ENCODE peak calls at places on chromosomes 2 and 18, in ten cellular contexts. M is effector memory CD8-positive, alpha-beta T cell; I is lower leg skin; H is GOT3; B is naive thymus-derived CD4-positive, alpha-beta T cell; D is CD4-positive, CD25-positive, alpha-beta regulatory T cell; A is lower lobe of right lung; Y is activated naive CD4-positive, alpha-beta T cell treated with Interleukin-2 at 50 U/mL for 16 hours; G is Calu3; X is HT1080. C is an unnamed sample.
A peak's percentile ranks its signal among the peaks of the same experiment; 100 is the strongest.

GRCh38 chr2:195891081-195891480 is 177.6 kb downstream of the DNAH7 start:
- DNase-seq in D (no peak), G (no peak), A (no peak), Y (no peak), M (no peak), H (no peak), X (no peak), B (no peak), I (no peak), C (no peak)

GRCh38 chr18:78596794-78597193 is 382.8 kb upstream of the SALL3 start:
- DNase-seq in D (no peak), Y (no peak), A (no peak), I (no peak), M (no peak), X (peak; percentile 16), G (no peak), H (no peak), B (no peak), C (no peak)

GRCh38 chr2:18731661-18732060 is 142.3 kb upstream of the NT5C1B start:
- DNase-seq in X (no peak), M (no peak), I (no peak), D (no peak), A (no peak), G (no peak), B (no peak), Y (no peak), H (no peak), C (no peak)

GRCh38 chr2:62539892-62540785 is 34.1 kb upstream of the TMEM17 start:
- DNase-seq in Y (no peak), I (no peak), H (no peak), M (no peak), A (no peak), X (no peak), G (peak; percentile 13), D (no peak), B (no peak), C (peak; percentile 11)

GRCh38 chr2:180174580-180174979 is 167.5 kb upstream of the CWC22 start:
- DNase-seq in I (no peak), X (no peak), H (no peak), M (no peak), D (no peak), A (no peak), G (no peak), Y (no peak), B (no peak), C (no peak)

GRCh38 chr2:75064691-75065396 is 106.4 kb downstream of the POLE4 start:
- DNase-seq in H (no peak), M (peak; percentile 30), X (peak; percentile 36), G (peak; percentile 75), I (peak; percentile 20), A (peak; percentile 71), D (peak; percentile 46), B (no peak), Y (peak; percentile 54), C (peak; percentile 55)

GRCh38 chr18:8301427-8302172 is 307.6 kb upstream of the RAB12 start:
- DNase-seq in A (no peak), I (no peak), X (no peak), B (no peak), M (no peak), H (no peak), Y (no peak), D (no peak), G (peak; percentile 75), C (no peak)

GRCh38 chr2:215434447-215435260 is 1.2 kb downstream of the FN1 start:
- DNase-seq in B (no peak), Y (no peak), H (no peak), M (no peak), I (no peak), D (no peak), X (no peak), A (no peak), G (no peak), C (no peak)

GRCh38 chr18:74541703-74542555 is 7.6 kb downstream of the CNDP1 start:
- DNase-seq in A (no peak), H (no peak), Y (no peak), I (no peak), D (no peak), X (no peak), B (no peak), G (peak; percentile 65), M (no peak), C (no peak)

GRCh38 chr2:169765523-169765922 is 31.9 kb downstream of the KLHL23 start:
- DNase-seq in X (peak; percentile 32), Y (no peak), D (no peak), I (no peak), A (no peak), B (no peak), H (no peak), M (no peak), G (peak; percentile 38), C (no peak)

GRCh38 chr2:210616074-210616473 is 59.7 kb downstream of the CPS1 start:
- DNase-seq in Y (no peak), M (no peak), B (no peak), D (no peak), I (no peak), G (no peak), X (no peak), H (no peak), A (no peak), C (peak; percentile 4)

GRCh38 chr18:59957957-59958356 is 58.2 kb downstream of the PMAIP1 start:
- DNase-seq in B (no peak), Y (no peak), M (no peak), G (peak; percentile 57), I (peak; percentile 28), H (no peak), X (peak; percentile 77), D (peak; percentile 12), A (no peak), C (peak; percentile 30)

GRCh38 chr18:57311472-57311871 is 40.9 kb upstream of the ST8SIA3 start:
- DNase-seq in Y (no peak), A (no peak), M (no peak), B (no peak), G (no peak), H (no peak), D (no peak), I (no peak), X (no peak), C (no peak)

GRCh38 chr18:41724195-41724594 is 230.8 kb upstream of the PIK3C3 start:
- DNase-seq in D (no peak), X (no peak), Y (no peak), G (no peak), B (no peak), A (no peak), H (no peak), I (no peak), M (no peak), C (no peak)

GRCh38 chr2:15810451-15811150 is 129.7 kb upstream of the MYCN start:
- DNase-seq in Y (no peak), D (no peak), X (no peak), A (no peak), I (no peak), H (no peak), B (no peak), M (no peak), G (no peak), C (no peak)

GRCh38 chr18:59144483-59144882 is 4.8 kb downstream of the SEC11C start:
- DNase-seq in Y (no peak), A (no peak), I (no peak), D (no peak), B (no peak), X (no peak), H (no peak), G (no peak), M (no peak), C (no peak)

GRCh38 chr2:134582547-134582899 is 136.3 kb downstream of the TMEM163 start:
- DNase-seq in Y (no peak), D (no peak), B (no peak), H (no peak), X (no peak), A (no peak), M (no peak), I (no peak), G (no peak), C (no peak)

GRCh38 chr18:75208836-75209128 is 157 bp downstream of the PTGR3 start:
- DNase-seq in X (no peak), G (no peak), H (no peak), I (no peak), A (no peak), D (no peak), M (no peak), Y (no peak), B (peak; percentile 8), C (no peak)

GRCh38 chr2:207768891-207769596 is 662 bp downstream of the FZD5 start:
- DNase-seq in I (no peak), B (no peak), X (peak; percentile 44), G (peak; percentile 43), Y (peak; percentile 25), D (peak; percentile 47), M (peak; percentile 16), A (peak; percentile 67), H (no peak), C (peak; percentile 54)

GRCh38 chr2:12619975-12620374 is 96.8 kb upstream of the TRIB2 start:
- DNase-seq in D (no peak), M (no peak), G (no peak), I (no peak), A (no peak), X (peak; percentile 81), H (peak; percentile 35), B (no peak), Y (no peak), C (peak; percentile 56)

GRCh38 chr2:104378853-104379374 is 475.0 kb upstream of the POU3F3 start:
- DNase-seq in I (no peak), A (no peak), X (peak; percentile 36), B (peak; percentile 60), M (no peak), H (no peak), D (peak; percentile 48), Y (no peak), G (no peak), C (no peak)

GRCh38 chr2:158936978-158937377 is 31.5 kb upstream of the TANC1 start:
- DNase-seq in X (peak; percentile 94), G (no peak), M (no peak), B (no peak), Y (no peak), I (peak; percentile 62), A (no peak), H (no peak), D (no peak), C (peak; percentile 54)

GRCh38 chr2:191666241-191666640 is 11.7 kb upstream of the NABP1 start:
- DNase-seq in X (no peak), D (no peak), M (no peak), A (no peak), H (no peak), Y (no peak), B (no peak), G (no peak), I (no peak), C (no peak)

GRCh38 chr2:46345775-46346174 is 48.6 kb downstream of the EPAS1 start:
- DNase-seq in G (no peak), B (no peak), D (no peak), X (no peak), Y (no peak), H (no peak), I (no peak), M (no peak), A (no peak), C (no peak)

GRCh38 chr2:22291074-22291473 is 1093.9 kb upstream of the KLHL29 start:
- DNase-seq in A (no peak), D (no peak), M (no peak), X (no peak), Y (no peak), H (no peak), G (no peak), B (no peak), I (no peak), C (no peak)

GRCh38 chr2:212863185-212863588 is 288.2 kb downstream of the IKZF2 start:
- DNase-seq in A (peak; percentile 43), I (no peak), Y (peak; percentile 2), X (peak; percentile 66), M (no peak), G (peak; percentile 16), D (peak; percentile 66), B (no peak), H (no peak), C (no peak)

GRCh38 chr18:49640741-49641140 is 78.9 kb downstream of the LIPG start:
- DNase-seq in Y (no peak), X (no peak), I (no peak), B (no peak), M (no peak), D (no peak), G (no peak), A (no peak), H (no peak), C (no peak)

GRCh38 chr2:85951351-85952067 is 62.7 kb upstream of the ST3GAL5 start:
- DNase-seq in I (no peak), H (no peak), D (no peak), M (no peak), Y (no peak), A (no peak), X (no peak), B (no peak), G (no peak), C (no peak)